ENCODE peak calls at places on chromosomes 6 and 20, in seven cellular contexts. One of them, this sample, is unnamed.

GRCh38 chr6:4635666-4636065 is 140.5 kb upstream of the CDYL start:
- DNase-seq in GM12878: no peak
- DNase-seq in GM23338: no peak
- DNase-seq in K562: no peak
- DNase-seq in suprapubic skin: no peak
- DNase-seq in sigmoid colon: no peak
- DNase-seq in prostate gland: no peak
- DNase-seq in this sample: no peak

GRCh38 chr6:87393026-87393622 is 14.6 kb upstream of the CFAP206 start:
- DNase-seq in GM12878: no peak
- DNase-seq in GM23338: peak; percentile 86
- DNase-seq in K562: peak; percentile 72
- DNase-seq in suprapubic skin: no peak
- DNase-seq in sigmoid colon: no peak
- DNase-seq in prostate gland: peak; percentile 61
- DNase-seq in this sample: no peak

GRCh38 chr20:57699395-57699794 is 10.4 kb downstream of the PMEPA1 start:
- DNase-seq in GM12878: no peak
- DNase-seq in GM23338: no peak
- DNase-seq in K562: no peak
- DNase-seq in suprapubic skin: no peak
- DNase-seq in sigmoid colon: no peak
- DNase-seq in prostate gland: no peak
- DNase-seq in this sample: no peak

GRCh38 chr6:72530750-72531149 is 91.1 kb upstream of the KCNQ5 start:
- DNase-seq in GM12878: no peak
- DNase-seq in GM23338: no peak
- DNase-seq in K562: no peak
- DNase-seq in suprapubic skin: no peak
- DNase-seq in sigmoid colon: no peak
- DNase-seq in prostate gland: no peak
- DNase-seq in this sample: no peak

GRCh38 chr6:129801909-129802308 is 59.2 kb downstream of the TMEM244 start:
- DNase-seq in GM12878: no peak
- DNase-seq in GM23338: no peak
- DNase-seq in K562: no peak
- DNase-seq in suprapubic skin: no peak
- DNase-seq in sigmoid colon: no peak
- DNase-seq in prostate gland: peak; percentile 70
- DNase-seq in this sample: peak; percentile 21

GRCh38 chr6:1495344-1495743 is 106.0 kb downstream of the FOXF2 start:
- DNase-seq in GM12878: no peak
- DNase-seq in GM23338: no peak
- DNase-seq in K562: no peak
- DNase-seq in suprapubic skin: no peak
- DNase-seq in sigmoid colon: no peak
- DNase-seq in prostate gland: no peak
- DNase-seq in this sample: no peak

GRCh38 chr6:150451767-150452641 is 83.2 kb downstream of the IYD start:
- DNase-seq in GM12878: no peak
- DNase-seq in GM23338: no peak
- DNase-seq in K562: no peak
- DNase-seq in suprapubic skin: no peak
- DNase-seq in sigmoid colon: no peak
- DNase-seq in prostate gland: no peak
- DNase-seq in this sample: no peak

GRCh38 chr6:31585531-31585930 is 546 bp upstream of the LST1 start:
- DNase-seq in GM12878: no peak
- DNase-seq in GM23338: peak; percentile 81
- DNase-seq in K562: peak; percentile 69
- DNase-seq in suprapubic skin: no peak
- DNase-seq in sigmoid colon: no peak
- DNase-seq in prostate gland: no peak
- DNase-seq in this sample: no peak

GRCh38 chr20:61744691-61745396 is 320.8 kb downstream of the TAF4 start:
- DNase-seq in GM12878: no peak
- DNase-seq in GM23338: no peak
- DNase-seq in K562: peak; percentile 6
- DNase-seq in suprapubic skin: no peak
- DNase-seq in sigmoid colon: no peak
- DNase-seq in prostate gland: no peak
- DNase-seq in this sample: no peak

GRCh38 chr20:32191422-32191821 is 16.1 kb downstream of the PLAGL2 start:
- DNase-seq in GM12878: no peak
- DNase-seq in GM23338: no peak
- DNase-seq in K562: no peak
- DNase-seq in suprapubic skin: no peak
- DNase-seq in sigmoid colon: no peak
- DNase-seq in prostate gland: no peak
- DNase-seq in this sample: no peak

GRCh38 chr20:35700625-35701148 is 1.5 kb downstream of the ROMO1 start:
- DNase-seq in GM12878: no peak
- DNase-seq in GM23338: peak; percentile 27
- DNase-seq in K562: no peak
- DNase-seq in suprapubic skin: no peak
- DNase-seq in sigmoid colon: peak; percentile 59
- DNase-seq in prostate gland: no peak
- DNase-seq in this sample: no peak

GRCh38 chr6:894274-894673 is 201.3 kb upstream of the EXOC2 start:
- DNase-seq in GM12878: no peak
- DNase-seq in GM23338: peak; percentile 53
- DNase-seq in K562: peak; percentile 25
- DNase-seq in suprapubic skin: no peak
- DNase-seq in sigmoid colon: no peak
- DNase-seq in prostate gland: no peak
- DNase-seq in this sample: no peak

GRCh38 chr6:44277763-44278162 is 7.5 kb downstream of the TMEM151B start:
- DNase-seq in GM12878: no peak
- DNase-seq in GM23338: no peak
- DNase-seq in K562: no peak
- DNase-seq in suprapubic skin: no peak
- DNase-seq in sigmoid colon: no peak
- DNase-seq in prostate gland: no peak
- DNase-seq in this sample: no peak
- H3K27ac ChIP-seq in GM12878: no peak overlapping the region
- H3K27ac ChIP-seq in GM23338: no peak overlapping the region
- H3K27ac ChIP-seq in K562: no peak overlapping the region
- H3K27ac ChIP-seq in suprapubic skin: no peak overlapping the region
- H3K27ac ChIP-seq in sigmoid colon: no peak overlapping the region
- H3K27ac ChIP-seq in prostate gland: no peak overlapping the region
- H3K27ac ChIP-seq in this sample: no peak overlapping the region

GRCh38 chr6:105430685-105431084 is 27.8 kb upstream of the PREP start:
- DNase-seq in GM12878: no peak
- DNase-seq in GM23338: no peak
- DNase-seq in K562: no peak
- DNase-seq in suprapubic skin: no peak
- DNase-seq in sigmoid colon: no peak
- DNase-seq in prostate gland: no peak
- DNase-seq in this sample: no peak
- TF ChIP-seq POLR2AphosphoS5 in GM12878: no peak
- TF ChIP-seq POLR2AphosphoS5 in GM23338: no peak
- TF ChIP-seq POLR2AphosphoS5 in K562: no peak
- TF ChIP-seq POLR2AphosphoS5 in suprapubic skin: no peak
- TF ChIP-seq POLR2AphosphoS5 in sigmoid colon: no peak
- TF ChIP-seq POLR2AphosphoS5 in prostate gland: no peak
- TF ChIP-seq POLR2AphosphoS5 in this sample: no peak

GRCh38 chr6:169935861-169936260 is 184.4 kb downstream of the ERMARD start:
- DNase-seq in GM12878: no peak
- DNase-seq in GM23338: no peak
- DNase-seq in K562: no peak
- DNase-seq in suprapubic skin: no peak
- DNase-seq in sigmoid colon: no peak
- DNase-seq in prostate gland: no peak
- DNase-seq in this sample: no peak

GRCh38 chr6:169933839-169934698 is 182.6 kb downstream of the ERMARD start:
- DNase-seq in GM12878: no peak
- DNase-seq in GM23338: no peak
- DNase-seq in K562: no peak
- DNase-seq in suprapubic skin: no peak
- DNase-seq in sigmoid colon: peak; percentile 77
- DNase-seq in prostate gland: peak; percentile 53
- DNase-seq in this sample: peak; percentile 55

GRCh38 chr6:169935348-169935718 is 183.9 kb downstream of the ERMARD start:
- DNase-seq in GM12878: no peak
- DNase-seq in GM23338: no peak
- DNase-seq in K562: no peak
- DNase-seq in suprapubic skin: no peak
- DNase-seq in sigmoid colon: no peak
- DNase-seq in prostate gland: no peak
- DNase-seq in this sample: no peak

GRCh38 chr6:169933251-169933821 is 181.9 kb downstream of the ERMARD start:
- DNase-seq in GM12878: no peak
- DNase-seq in GM23338: no peak
- DNase-seq in K562: no peak
- DNase-seq in suprapubic skin: no peak
- DNase-seq in sigmoid colon: no peak
- DNase-seq in prostate gland: no peak
- DNase-seq in this sample: peak; percentile 23

DNA sequence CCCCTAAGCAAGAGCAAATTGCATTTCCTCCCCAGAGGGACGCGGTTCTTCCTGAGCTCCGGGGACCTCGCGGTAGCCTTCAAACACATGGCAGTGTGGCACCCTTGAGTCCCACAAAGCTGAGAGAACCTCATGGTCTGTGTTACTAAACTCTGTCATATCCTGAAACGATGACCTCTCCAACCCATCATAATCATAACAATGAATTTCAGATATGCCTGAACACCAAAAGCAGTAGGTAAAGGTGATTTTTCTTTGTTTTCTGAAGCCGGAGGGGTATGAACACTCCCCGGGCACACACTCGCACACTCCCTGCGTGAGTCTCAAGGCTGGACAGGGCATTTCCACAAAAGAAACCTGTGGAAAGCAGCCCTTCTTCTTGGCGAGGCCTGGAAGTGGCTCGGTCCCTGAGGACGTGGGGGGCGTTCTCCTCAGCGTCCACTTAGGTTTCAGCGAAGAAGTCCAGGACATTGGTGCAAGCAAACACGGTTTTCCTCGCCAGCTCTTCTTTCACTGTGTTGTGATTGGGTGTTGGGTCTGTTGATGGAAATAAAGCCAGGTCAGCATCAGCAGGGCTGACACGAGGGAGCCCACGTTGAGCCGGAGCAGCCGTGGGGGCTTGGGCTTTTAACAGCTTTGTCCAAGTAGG is 183.4 kb downstream of the ERMARD start:
- DNase-seq in GM12878: no peak
- DNase-seq in GM23338: no peak
- DNase-seq in K562: no peak
- DNase-seq in suprapubic skin: no peak
- DNase-seq in sigmoid colon: no peak
- DNase-seq in prostate gland: no peak
- DNase-seq in this sample: no peak
- H3K27ac ChIP-seq in GM12878: no peak overlapping the region
- H3K27ac ChIP-seq in GM23338: no peak overlapping the region
- H3K27ac ChIP-seq in K562: no peak overlapping the region
- H3K27ac ChIP-seq in suprapubic skin: no peak overlapping the region
- H3K27ac ChIP-seq in sigmoid colon: no peak overlapping the region
- H3K27ac ChIP-seq in prostate gland: no peak overlapping the region
- H3K27ac ChIP-seq in this sample: no peak overlapping the region

DNA sequence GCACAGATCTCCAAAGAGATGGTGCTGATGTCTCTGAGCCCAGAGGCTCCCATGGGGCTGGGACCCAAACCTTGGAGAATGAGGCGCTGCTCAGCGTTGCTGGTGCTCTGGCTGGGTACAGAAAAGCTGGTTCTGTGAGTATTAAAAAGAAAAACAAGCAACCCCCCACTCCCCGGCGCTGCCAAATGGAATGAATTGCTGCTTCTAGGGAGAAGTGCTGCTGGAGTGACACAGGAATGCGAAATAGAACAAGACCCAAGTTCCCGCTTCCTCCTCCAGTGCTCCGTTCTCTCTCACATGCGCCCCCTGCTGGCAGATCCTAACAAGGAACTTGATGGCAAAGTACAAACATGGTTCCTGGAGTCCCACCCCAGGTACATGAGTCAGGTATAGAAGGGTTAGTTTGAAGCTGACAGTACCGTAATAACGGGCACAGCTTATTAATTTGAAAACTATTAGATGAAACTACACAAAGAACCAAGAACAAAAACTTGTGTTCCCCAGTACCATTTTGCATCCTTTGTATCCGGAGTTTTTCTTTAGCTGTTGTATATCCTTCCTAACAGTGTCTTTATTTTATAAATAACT is 2.1 kb upstream of the DDX27 start:
- DNase-seq in GM12878: peak; percentile 67
- DNase-seq in GM23338: peak; percentile 99
- DNase-seq in K562: peak; percentile 95
- DNase-seq in suprapubic skin: peak; percentile 97
- DNase-seq in sigmoid colon: peak; percentile 96
- DNase-seq in prostate gland: peak; percentile 93
- DNase-seq in this sample: peak; percentile 98
- TF ChIP-seq POLR2AphosphoS5 in GM12878: no peak
- TF ChIP-seq POLR2AphosphoS5 in GM23338: no peak
- TF ChIP-seq POLR2AphosphoS5 in K562: no peak
- TF ChIP-seq POLR2AphosphoS5 in suprapubic skin: no peak
- TF ChIP-seq POLR2AphosphoS5 in sigmoid colon: no peak
- TF ChIP-seq POLR2AphosphoS5 in prostate gland: peak; percentile 88
- TF ChIP-seq POLR2AphosphoS5 in this sample: no peak

GRCh38 chr6:147160593-147160992 is 43.6 kb upstream of the STXBP5 start:
- DNase-seq in GM12878: no peak
- DNase-seq in GM23338: no peak
- DNase-seq in K562: no peak
- DNase-seq in suprapubic skin: no peak
- DNase-seq in sigmoid colon: no peak
- DNase-seq in prostate gland: no peak
- DNase-seq in this sample: no peak
- H3K27ac ChIP-seq in GM12878: no peak overlapping the region
- H3K27ac ChIP-seq in GM23338: no peak overlapping the region
- H3K27ac ChIP-seq in K562: peak overlapping the region; percentile 86
- H3K27ac ChIP-seq in suprapubic skin: no peak overlapping the region
- H3K27ac ChIP-seq in sigmoid colon: no peak overlapping the region
- H3K27ac ChIP-seq in prostate gland: no peak overlapping the region
- H3K27ac ChIP-seq in this sample: no peak overlapping the region

GRCh38 chr20:59602546-59603080 is 1.7 kb upstream of the PHACTR3 start:
- DNase-seq in GM12878: no peak
- DNase-seq in GM23338: no peak
- DNase-seq in K562: no peak
- DNase-seq in suprapubic skin: no peak
- DNase-seq in sigmoid colon: no peak
- DNase-seq in prostate gland: no peak
- DNase-seq in this sample: no peak

GRCh38 chr20:59599941-59600340 is 4.4 kb upstream of the PHACTR3 start:
- DNase-seq in GM12878: no peak
- DNase-seq in GM23338: no peak
- DNase-seq in K562: no peak
- DNase-seq in suprapubic skin: no peak
- DNase-seq in sigmoid colon: no peak
- DNase-seq in prostate gland: no peak
- DNase-seq in this sample: no peak

GRCh38 chr20:59598625-59599310 is 5.6 kb upstream of the PHACTR3 start:
- DNase-seq in GM12878: peak; percentile 8
- DNase-seq in GM23338: peak; percentile 66
- DNase-seq in K562: peak; percentile 57
- DNase-seq in suprapubic skin: no peak
- DNase-seq in sigmoid colon: no peak
- DNase-seq in prostate gland: no peak
- DNase-seq in this sample: peak; percentile 23

GRCh38 chr20:59603176-59603575 is 1.2 kb upstream of the PHACTR3 start:
- DNase-seq in GM12878: no peak
- DNase-seq in GM23338: no peak
- DNase-seq in K562: no peak
- DNase-seq in suprapubic skin: no peak
- DNase-seq in sigmoid colon: no peak
- DNase-seq in prostate gland: no peak
- DNase-seq in this sample: no peak

GRCh38 chr20:59600472-59600871 is 3.9 kb upstream of the PHACTR3 start:
- DNase-seq in GM12878: no peak
- DNase-seq in GM23338: no peak
- DNase-seq in K562: no peak
- DNase-seq in suprapubic skin: no peak
- DNase-seq in sigmoid colon: no peak
- DNase-seq in prostate gland: no peak
- DNase-seq in this sample: no peak
- TF ChIP-seq POLR2AphosphoS5 in GM12878: no peak
- TF ChIP-seq POLR2AphosphoS5 in GM23338: no peak
- TF ChIP-seq POLR2AphosphoS5 in K562: no peak
- TF ChIP-seq POLR2AphosphoS5 in suprapubic skin: no peak
- TF ChIP-seq POLR2AphosphoS5 in sigmoid colon: no peak
- TF ChIP-seq POLR2AphosphoS5 in prostate gland: no peak
- TF ChIP-seq POLR2AphosphoS5 in this sample: no peak

This sample was measured in transverse colon.